ENCODE peak calls at places on chromosomes 16 and 17, in six cellular contexts. K is progenitor cell of endocrine pancreas, J is aorta, Q is IMR-90, I is neural progenitor cell, C is AG09309. H is an unnamed sample.

GRCh38 chr17:63035271-63035670 is 69.2 kb downstream of the TANC2 start:
- DNase-seq in C (peak; percentile 48), K (no peak), I (no peak), J (no peak), Q (peak; percentile 90), H (no peak)

GRCh38 chr17:51000835-51001638 is 119.6 kb downstream of the SPAG9 start:
- DNase-seq in Q (peak; percentile 78), C (peak; percentile 60), I (peak; percentile 70), K (no peak), J (no peak), H (peak; percentile 28)

GRCh38 chr17:31726980-31727427 is 132.0 kb downstream of the COPRS start:
- DNase-seq in J (no peak), C (peak; percentile 17), I (no peak), Q (peak; percentile 81), K (no peak), H (no peak)

GRCh38 chr16:72424776-72425175 is 252.8 kb upstream of the PMFBP1 start:
- DNase-seq in I (no peak), K (no peak), J (no peak), Q (no peak), C (no peak), H (no peak)

GRCh38 chr17:8785547-8786412 is 13.4 kb downstream of the MFSD6L start:
- DNase-seq in J (peak; percentile 96), Q (peak; percentile 56), C (peak; percentile 8), I (peak; percentile 86), K (peak; percentile 75), H (peak; percentile 86)

GRCh38 chr17:12966413-12966812 is 51.4 kb downstream of the ELAC2 start:
- DNase-seq in Q (no peak), K (no peak), C (no peak), I (no peak), J (no peak), H (no peak)

GRCh38 chr17:44112284-44113280 is 10.9 kb downstream of the HDAC5 start:
- DNase-seq in J (peak; percentile 82), K (no peak), I (no peak), Q (no peak), C (no peak), H (no peak)

GRCh38 chr16:19911204-19911603 is 26.6 kb upstream of the GPRC5B start:
- DNase-seq in C (no peak), J (no peak), Q (no peak), I (no peak), K (no peak), H (no peak)

GRCh38 chr16:81697886-81698635 is 81.0 kb upstream of the PLCG2 start:
- DNase-seq in Q (no peak), J (peak; percentile 71), K (no peak), C (no peak), I (no peak), H (peak; percentile 88)

GRCh38 chr17:78759969-78760352 is 22.1 kb downstream of the CYTH1 start:
- DNase-seq in K (no peak), J (no peak), Q (no peak), I (no peak), C (no peak), H (no peak)

GRCh38 chr16:1180772-1181714 is 28.1 kb downstream of the CACNA1H start:
- DNase-seq in C (no peak), Q (no peak), K (no peak), I (peak; percentile 73), J (peak; percentile 90), H (no peak)

GRCh38 chr17:17351901-17352781 is 49.0 kb downstream of the NT5M start:
- DNase-seq in Q (peak; percentile 48), K (no peak), I (no peak), C (no peak), J (peak; percentile 77), H (peak; percentile 51)